ENCODE peak calls at places on chromosomes 7 and 10, in five cellular contexts. One of them, this sample, is unnamed. For H3K4me1 and H3K27me3, the result is how much of the 10 kb centered on the place peaks cover.

GRCh38 chr10:91604936-91605534 is 27.8 kb downstream of the PPP1R3C start:
- DNase-seq in prostate gland: no peak
- DNase-seq in IMR-90: peak
- DNase-seq in upper lobe of left lung: no peak
- DNase-seq in SK-N-SH: no peak
- DNase-seq in this sample: no peak

GRCh38 chr7:111184960-111185359 is 94.0 kb downstream of the LRRN3 start:
- DNase-seq in SK-N-SH: no peak
- DNase-seq in prostate gland: no peak
- DNase-seq in IMR-90: no peak
- DNase-seq in upper lobe of left lung: no peak
- DNase-seq in this sample: no peak

GRCh38 chr10:69574571-69574978 is 1.4 kb upstream of the NEUROG3 start:
- DNase-seq in upper lobe of left lung: no peak
- DNase-seq in prostate gland: no peak
- DNase-seq in IMR-90: no peak
- DNase-seq in SK-N-SH: peak
- DNase-seq in this sample: no peak

GRCh38 chr10:96025566-96025965 is 17.8 kb upstream of the CCNJ start:
- DNase-seq in IMR-90: peak
- DNase-seq in prostate gland: no peak
- DNase-seq in SK-N-SH: no peak
- DNase-seq in upper lobe of left lung: no peak
- DNase-seq in this sample: no peak

GRCh38 chr7:87599336-87599735 is 1.3 kb downstream of the ABCB1 start:
- DNase-seq in SK-N-SH: peak
- DNase-seq in prostate gland: no peak
- DNase-seq in IMR-90: no peak
- DNase-seq in upper lobe of left lung: no peak
- DNase-seq in this sample: no peak

GRCh38 chr10:31940839-31941653 is 12.4 kb upstream of the ARHGAP12 start:
- DNase-seq in IMR-90: peak
- DNase-seq in upper lobe of left lung: no peak
- DNase-seq in prostate gland: peak
- DNase-seq in SK-N-SH: peak
- DNase-seq in this sample: no peak

GRCh38 chr7:24339575-24339974 is 55.6 kb downstream of the NPY start:
- DNase-seq in IMR-90: no peak
- DNase-seq in upper lobe of left lung: no peak
- DNase-seq in SK-N-SH: no peak
- DNase-seq in prostate gland: no peak
- DNase-seq in this sample: no peak

GRCh38 chr10:110544958-110545537 is 22.4 kb upstream of the SMC3 start:
- DNase-seq in IMR-90: peak
- DNase-seq in SK-N-SH: no peak
- DNase-seq in prostate gland: no peak
- DNase-seq in upper lobe of left lung: no peak
- DNase-seq in this sample: no peak

GRCh38 chr7:132485600-132486594 is 90.4 kb downstream of the PLXNA4 start:
- DNase-seq in prostate gland: no peak
- DNase-seq in IMR-90: no peak
- DNase-seq in upper lobe of left lung: no peak
- DNase-seq in SK-N-SH: no peak
- DNase-seq in this sample: peak

GRCh38 chr10:62071846-62072281 is 170.4 kb downstream of the ARID5B start:
- DNase-seq in prostate gland: no peak
- DNase-seq in IMR-90: peak
- DNase-seq in SK-N-SH: no peak
- DNase-seq in upper lobe of left lung: peak
- DNase-seq in this sample: no peak
- H3K4me1 ChIP-seq in prostate gland: under half
- H3K4me1 ChIP-seq in IMR-90: under half
- H3K4me1 ChIP-seq in SK-N-SH: under half
- H3K4me1 ChIP-seq in upper lobe of left lung: under half
- H3K4me1 ChIP-seq in this sample: under half

DNA sequence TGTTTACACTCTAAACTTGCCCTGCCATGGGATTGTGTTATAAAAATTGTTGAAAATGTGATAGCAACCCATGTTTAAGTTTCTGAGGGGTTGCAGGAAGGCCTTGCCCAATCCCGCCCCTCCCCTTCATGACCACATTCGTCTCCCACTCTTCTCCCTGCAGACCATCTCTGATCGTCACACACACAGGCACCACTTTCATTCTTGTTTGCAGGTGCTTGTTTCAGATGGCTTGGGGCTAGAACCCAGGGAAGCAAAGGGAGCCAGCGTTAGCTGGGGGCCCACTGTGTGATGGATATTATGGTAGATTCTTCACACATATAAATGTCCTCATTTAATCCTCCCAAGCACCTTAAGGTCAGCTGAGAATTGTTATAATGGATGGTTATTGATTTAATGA is 286.7 kb upstream of the HABP2 start:
- DNase-seq in IMR-90: no peak
- DNase-seq in SK-N-SH: no peak
- DNase-seq in prostate gland: no peak
- DNase-seq in upper lobe of left lung: no peak
- DNase-seq in this sample: no peak
- H3K4me3 ChIP-seq in IMR-90: no peak
- H3K4me3 ChIP-seq in SK-N-SH: no peak
- H3K4me3 ChIP-seq in prostate gland: no peak
- H3K4me3 ChIP-seq in upper lobe of left lung: no peak
- H3K4me3 ChIP-seq in this sample: no peak

GRCh38 chr7:151743481-151743983 is 133.4 kb downstream of the PRKAG2 start:
- DNase-seq in IMR-90: no peak
- DNase-seq in SK-N-SH: no peak
- DNase-seq in upper lobe of left lung: peak
- DNase-seq in prostate gland: no peak
- DNase-seq in this sample: no peak

GRCh38 chr7:151745090-151745638 is 131.8 kb downstream of the PRKAG2 start:
- DNase-seq in upper lobe of left lung: peak
- DNase-seq in prostate gland: no peak
- DNase-seq in SK-N-SH: no peak
- DNase-seq in IMR-90: peak
- DNase-seq in this sample: peak

GRCh38 chr7:151744051-151744580 is 132.8 kb downstream of the PRKAG2 start:
- DNase-seq in IMR-90: no peak
- DNase-seq in prostate gland: no peak
- DNase-seq in upper lobe of left lung: peak
- DNase-seq in SK-N-SH: no peak
- DNase-seq in this sample: no peak

GRCh38 chr7:151745706-151746105 is 131.2 kb downstream of the PRKAG2 start:
- DNase-seq in prostate gland: no peak
- DNase-seq in upper lobe of left lung: no peak
- DNase-seq in IMR-90: no peak
- DNase-seq in SK-N-SH: no peak
- DNase-seq in this sample: no peak

GRCh38 chr7:151744656-151745055 is 132.3 kb downstream of the PRKAG2 start:
- DNase-seq in IMR-90: no peak
- DNase-seq in SK-N-SH: no peak
- DNase-seq in prostate gland: no peak
- DNase-seq in upper lobe of left lung: no peak
- DNase-seq in this sample: no peak
- H3K27me3 ChIP-seq in IMR-90: under half
- H3K27me3 ChIP-seq in SK-N-SH: under half
- H3K27me3 ChIP-seq in prostate gland: under half
- H3K27me3 ChIP-seq in upper lobe of left lung: under half
- H3K27me3 ChIP-seq in this sample: under half

GRCh38 chr7:150943453-150943814 is 34.7 kb downstream of the KCNH2 start:
- DNase-seq in upper lobe of left lung: no peak
- DNase-seq in IMR-90: no peak
- DNase-seq in prostate gland: no peak
- DNase-seq in SK-N-SH: no peak
- DNase-seq in this sample: no peak
- H3K4me1 ChIP-seq in upper lobe of left lung: under half
- H3K4me1 ChIP-seq in IMR-90: under half
- H3K4me1 ChIP-seq in prostate gland: under half
- H3K4me1 ChIP-seq in SK-N-SH: half or more
- H3K4me1 ChIP-seq in this sample: under half

GRCh38 chr7:92833024-92833765 is 3.2 kb downstream of the CDK6 start:
- DNase-seq in prostate gland: peak
- DNase-seq in upper lobe of left lung: peak
- DNase-seq in SK-N-SH: peak
- DNase-seq in IMR-90: peak
- DNase-seq in this sample: peak

GRCh38 chr7:92835140-92835850 is 1.1 kb downstream of the CDK6 start:
- DNase-seq in upper lobe of left lung: peak
- DNase-seq in SK-N-SH: peak
- DNase-seq in IMR-90: peak
- DNase-seq in prostate gland: peak
- DNase-seq in this sample: peak

GRCh38 chr7:92834661-92835139 is 1.7 kb downstream of the CDK6 start:
- DNase-seq in prostate gland: peak
- DNase-seq in SK-N-SH: peak
- DNase-seq in upper lobe of left lung: peak
- DNase-seq in IMR-90: no peak
- DNase-seq in this sample: no peak

GRCh38 chr7:92832623-92833023 is 3.8 kb downstream of the CDK6 start:
- DNase-seq in IMR-90: no peak
- DNase-seq in upper lobe of left lung: no peak
- DNase-seq in prostate gland: no peak
- DNase-seq in SK-N-SH: no peak
- DNase-seq in this sample: no peak

GRCh38 chr7:92833766-92834605 is 2.4 kb downstream of the CDK6 start:
- DNase-seq in SK-N-SH: peak
- DNase-seq in IMR-90: peak
- DNase-seq in prostate gland: peak
- DNase-seq in upper lobe of left lung: peak
- DNase-seq in this sample: peak
- H3K4me3 ChIP-seq in SK-N-SH: peak
- H3K4me3 ChIP-seq in IMR-90: peak
- H3K4me3 ChIP-seq in prostate gland: peak
- H3K4me3 ChIP-seq in upper lobe of left lung: peak
- H3K4me3 ChIP-seq in this sample: peak

GRCh38 chr10:129933456-129934092 is 30.5 kb downstream of the EBF3 start:
- DNase-seq in upper lobe of left lung: peak
- DNase-seq in prostate gland: no peak
- DNase-seq in IMR-90: no peak
- DNase-seq in SK-N-SH: no peak
- DNase-seq in this sample: no peak

GRCh38 chr10:129935861-129936140 is 28.3 kb downstream of the EBF3 start:
- DNase-seq in prostate gland: no peak
- DNase-seq in upper lobe of left lung: no peak
- DNase-seq in IMR-90: no peak
- DNase-seq in SK-N-SH: no peak
- DNase-seq in this sample: no peak

GRCh38 chr10:129935102-129935860 is 28.8 kb downstream of the EBF3 start:
- DNase-seq in SK-N-SH: no peak
- DNase-seq in upper lobe of left lung: peak
- DNase-seq in IMR-90: no peak
- DNase-seq in prostate gland: no peak
- DNase-seq in this sample: no peak

GRCh38 chr10:129932996-129933395 is 31.1 kb downstream of the EBF3 start:
- DNase-seq in SK-N-SH: no peak
- DNase-seq in upper lobe of left lung: no peak
- DNase-seq in prostate gland: no peak
- DNase-seq in IMR-90: no peak
- DNase-seq in this sample: no peak

GRCh38 chr10:129934196-129934925 is 29.7 kb downstream of the EBF3 start:
- DNase-seq in upper lobe of left lung: no peak
- DNase-seq in prostate gland: no peak
- DNase-seq in SK-N-SH: no peak
- DNase-seq in IMR-90: no peak
- DNase-seq in this sample: no peak
- H3K27me3 ChIP-seq in upper lobe of left lung: under half
- H3K27me3 ChIP-seq in prostate gland: under half
- H3K27me3 ChIP-seq in SK-N-SH: under half
- H3K27me3 ChIP-seq in IMR-90: under half
- H3K27me3 ChIP-seq in this sample: under half

DNA sequence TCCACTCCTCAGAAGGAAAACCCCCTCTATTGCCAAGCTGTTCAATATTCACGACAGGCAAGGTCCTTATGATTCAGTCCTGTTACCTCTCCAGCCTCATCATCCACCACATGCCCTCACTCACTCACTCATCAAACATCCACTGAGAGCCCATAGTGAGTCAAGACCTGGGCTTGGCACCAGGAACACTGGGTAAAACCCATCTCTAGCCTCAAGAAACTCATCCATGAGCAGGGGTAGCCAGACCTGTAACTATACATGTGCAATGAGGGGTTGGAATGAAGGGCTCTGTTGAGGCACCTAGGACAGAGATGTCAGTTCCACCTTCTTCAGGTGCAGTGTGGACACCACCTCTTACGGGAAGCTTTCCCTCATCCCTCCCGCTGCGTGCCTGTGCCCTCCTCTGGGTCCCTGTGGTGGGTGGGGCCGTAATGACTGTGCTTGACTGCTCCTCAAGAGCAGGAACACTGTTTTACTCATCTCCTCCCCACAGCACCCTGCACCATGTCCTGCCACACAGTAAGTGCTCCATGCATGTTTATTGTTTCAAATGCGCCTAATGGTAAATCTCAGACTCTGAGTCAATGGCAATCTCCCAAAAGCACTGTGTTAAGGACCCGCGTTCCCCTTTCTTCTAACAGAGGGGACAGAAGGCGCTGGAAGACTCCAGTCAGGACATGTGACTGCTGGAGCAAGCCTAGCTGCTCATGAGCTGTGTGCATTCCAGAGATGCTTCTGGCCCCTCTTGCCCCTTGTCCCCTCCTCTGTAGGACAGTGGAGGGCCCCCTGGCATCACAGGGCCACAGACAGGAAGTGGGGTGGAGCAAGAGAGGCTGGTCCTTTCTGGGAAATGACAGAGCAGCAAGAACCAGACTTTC is 95.4 kb downstream of the HIPK2 start:
- DNase-seq in prostate gland: no peak
- DNase-seq in SK-N-SH: no peak
- DNase-seq in upper lobe of left lung: no peak
- DNase-seq in IMR-90: peak
- DNase-seq in this sample: no peak
- H3K4me1 ChIP-seq in prostate gland: under half
- H3K4me1 ChIP-seq in SK-N-SH: under half
- H3K4me1 ChIP-seq in upper lobe of left lung: under half
- H3K4me1 ChIP-seq in IMR-90: under half
- H3K4me1 ChIP-seq in this sample: under half

DNA sequence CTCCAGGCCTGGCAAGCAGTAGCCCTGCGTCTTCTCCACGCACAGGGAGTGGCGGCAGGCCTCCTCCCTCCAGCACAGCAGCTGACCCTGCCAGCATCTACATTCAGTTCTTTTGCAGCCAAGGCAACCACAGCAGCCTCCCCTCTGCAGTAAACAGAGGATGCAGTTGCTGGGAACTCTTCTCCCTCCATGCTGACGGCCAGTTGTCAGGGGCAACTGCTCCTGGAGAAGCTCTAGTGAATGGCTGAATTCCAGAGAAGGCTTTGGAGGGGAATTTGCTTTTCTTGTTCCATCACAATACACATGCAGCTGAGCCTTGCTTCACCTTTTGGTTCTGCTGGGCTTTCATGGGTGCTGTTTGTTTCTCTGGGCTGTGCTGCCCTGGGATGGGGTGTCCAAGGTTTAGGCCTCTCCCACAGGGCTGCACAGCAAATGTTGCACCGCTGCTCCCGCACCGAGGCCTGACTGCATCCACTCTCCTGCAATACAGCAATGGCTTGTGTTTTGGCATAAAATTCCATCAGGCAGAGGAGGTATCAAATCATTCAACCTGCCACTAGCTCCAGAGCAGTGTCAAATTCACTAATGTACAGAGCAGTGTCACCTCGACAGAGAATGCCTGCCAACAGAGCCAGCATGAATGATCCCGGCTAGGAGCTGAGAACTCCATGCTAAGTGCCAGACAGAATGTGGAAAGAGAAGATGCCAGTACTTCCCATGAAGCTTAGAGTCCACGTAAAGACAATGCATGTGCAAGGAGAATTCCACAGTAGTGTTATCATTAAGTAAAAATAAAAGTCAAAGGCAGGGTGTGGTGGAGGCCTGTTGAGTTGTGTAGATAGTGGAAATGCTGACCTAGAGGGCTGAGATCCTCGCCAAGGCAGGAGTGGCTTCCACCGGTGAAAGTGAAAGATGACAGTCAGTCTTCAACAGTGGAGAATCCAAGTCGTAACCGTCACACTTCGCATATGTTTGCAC is 399.6 kb downstream of the DPP6 start:
- DNase-seq in SK-N-SH: no peak
- DNase-seq in IMR-90: no peak
- DNase-seq in upper lobe of left lung: no peak
- DNase-seq in prostate gland: no peak
- DNase-seq in this sample: no peak
- H3K4me3 ChIP-seq in SK-N-SH: no peak
- H3K4me3 ChIP-seq in IMR-90: no peak
- H3K4me3 ChIP-seq in upper lobe of left lung: no peak
- H3K4me3 ChIP-seq in prostate gland: no peak
- H3K4me3 ChIP-seq in this sample: no peak

This sample was measured in CD4-positive, CD25-positive, alpha-beta regulatory T cell.